ENCODE peak calls at places on chromosomes 13 and 19, in seven cellular contexts. A, I, O, J, L, Y and M are unnamed samples.

GRCh38 chr19:16234552-16235445 is 37.1 kb downstream of the AP1M1 start:
- DNase-seq in A (no peak), I (no peak), O (no peak), J (no peak), L (no peak), Y (no peak), M (no peak)

GRCh38 chr19:19510432-19510831 is 4.9 kb downstream of the TSSK6 start:
- DNase-seq in A (no peak), I (no peak), O (no peak), J (no peak), L (no peak), Y (no peak), M (no peak)

GRCh38 chr19:52622261-52622660 is 15.9 kb downstream of the ZNF83 start:
- DNase-seq in A (no peak), I (no peak), O (no peak), J (no peak), L (no peak), Y (no peak), M (no peak)

GRCh38 chr19:31586282-31586681 is 237.0 kb upstream of the TSHZ3 start:
- DNase-seq in A (no peak), I (no peak), O (no peak), J (peak), L (no peak), Y (no peak), M (no peak)

GRCh38 chr19:38031423-38031770 is 124.4 kb downstream of the SIPA1L3 start:
- DNase-seq in A (no peak), I (no peak), O (no peak), J (peak), L (no peak), Y (no peak), M (no peak)

GRCh38 chr13:31859546-31859945 is 120.2 kb downstream of the RXFP2 start:
- DNase-seq in A (no peak), I (no peak), O (no peak), J (no peak), L (no peak), Y (no peak), M (no peak)

GRCh38 chr19:51181377-51181912 is 39.3 kb downstream of the SIGLEC7 start:
- DNase-seq in A (no peak), I (no peak), O (no peak), J (no peak), L (no peak), Y (no peak), M (no peak)

GRCh38 chr13:93174260-93174659 is 52.3 kb upstream of the GPC6 start:
- DNase-seq in A (no peak), I (no peak), O (no peak), J (no peak), L (no peak), Y (no peak), M (no peak)

GRCh38 chr19:37855098-37855497 is 51.3 kb downstream of the WDR87 start:
- DNase-seq in A (no peak), I (peak), O (no peak), J (no peak), L (no peak), Y (peak), M (no peak)

GRCh38 chr13:34654203-34654602 is 287.9 kb upstream of the NBEA start:
- DNase-seq in A (no peak), I (no peak), O (no peak), J (no peak), L (no peak), Y (no peak), M (no peak)

GRCh38 chr13:75135325-75135825 is 346.6 kb downstream of the TBC1D4 start:
- DNase-seq in A (no peak), I (no peak), O (no peak), J (no peak), L (no peak), Y (no peak), M (no peak)

GRCh38 chr13:94198666-94199065 is 280.8 kb downstream of the DCT start:
- DNase-seq in A (no peak), I (no peak), O (no peak), J (peak), L (no peak), Y (no peak), M (no peak)

GRCh38 chr13:39251340-39251739 is 213.1 kb downstream of the NHLRC3 start:
- DNase-seq in A (no peak), I (no peak), O (no peak), J (no peak), L (no peak), Y (no peak), M (no peak)

GRCh38 chr13:109628251-109628699 is 158.1 kb downstream of the IRS2 start:
- DNase-seq in A (no peak), I (no peak), O (no peak), J (peak), L (no peak), Y (no peak), M (no peak)

GRCh38 chr13:97278395-97279078 is 56.4 kb downstream of the MBNL2 start:
- DNase-seq in A (no peak), I (no peak), O (no peak), J (no peak), L (no peak), Y (no peak), M (no peak)

GRCh38 chr19:756232-756631 is 5.3 kb downstream of the MISP start:
- DNase-seq in A (peak), I (no peak), O (no peak), J (peak), L (no peak), Y (peak), M (no peak)

GRCh38 chr13:104759069-104759468 is 1692.9 kb upstream of the SLC10A2 start:
- DNase-seq in A (no peak), I (no peak), O (no peak), J (no peak), L (no peak), Y (no peak), M (no peak)

GRCh38 chr13:27466513-27466912 is 16.1 kb upstream of the MTIF3 start:
- DNase-seq in A (no peak), I (no peak), O (no peak), J (no peak), L (no peak), Y (no peak), M (no peak)

GRCh38 chr19:45418812-45419211 is 4.9 kb downstream of the ERCC1 start:
- DNase-seq in A (no peak), I (no peak), O (no peak), J (no peak), L (no peak), Y (no peak), M (no peak)

GRCh38 chr19:45103200-45103624 is 10.2 kb downstream of the PPP1R37 start:
- DNase-seq in A (peak), I (no peak), O (no peak), J (no peak), L (peak), Y (no peak), M (no peak)